ENCODE peak calls at places on chromosomes 5 and 9, in eight cellular contexts. K is activated CD4-positive, alpha-beta T cell treated with anti-CD3 and anti-CD28 coated beads for 4 hours; Z is cardiac muscle cell; S is iPS-NIHi11; V is cardiac fibroblast; P is Kasumi-1; D is neural progenitor cell; R is tibial artery. M is an unnamed sample.

GRCh38 chr9:84779892-84780291 is 110.4 kb downstream of the NTRK2 start:
- DNase-seq in K (no peak), D (no peak), S (no peak), Z (no peak), V (no peak), R (no peak), P (no peak), M (no peak)

GRCh38 chr5:163951069-163951468 is 445.6 kb downstream of the MAT2B start:
- DNase-seq in D (no peak), K (no peak), R (no peak), P (no peak), Z (peak; percentile 2), S (no peak), V (peak; percentile 2), M (no peak)

GRCh38 chr9:124657526-124657925 is 113.6 kb downstream of the NR6A1 start:
- DNase-seq in K (no peak), V (no peak), S (no peak), R (no peak), P (no peak), D (no peak), Z (no peak), M (no peak)

GRCh38 chr5:149822310-149822709 is 92.2 kb downstream of the PPARGC1B start:
- DNase-seq in Z (no peak), R (no peak), K (no peak), P (no peak), S (no peak), D (no peak), V (no peak), M (no peak)

GRCh38 chr5:127950707-127951356 is 132.7 kb upstream of the SLC12A2 start:
- DNase-seq in V (peak; percentile 83), R (no peak), D (no peak), P (no peak), Z (peak; percentile 82), S (no peak), K (no peak), M (no peak)

GRCh38 chr5:59207416-59207815 is 624.5 kb downstream of the RAB3C start:
- DNase-seq in R (no peak), S (no peak), D (no peak), P (no peak), Z (peak; percentile 53), V (peak; percentile 54), K (no peak), M (no peak)

GRCh38 chr5:135486679-135487395 is 34.7 kb upstream of the TIFAB start:
- DNase-seq in R (peak; percentile 41), D (no peak), V (no peak), P (no peak), S (no peak), Z (no peak), K (no peak), M (no peak)

GRCh38 chr5:5658226-5658625 is 235.7 kb downstream of the ICE1 start:
- DNase-seq in D (no peak), V (peak; percentile 72), Z (peak; percentile 77), S (no peak), P (no peak), R (peak; percentile 86), K (no peak), M (peak; percentile 24)

GRCh38 chr5:113153512-113154097 is 177.0 kb downstream of the DCP2 start:
- DNase-seq in V (no peak), K (no peak), D (no peak), Z (no peak), S (no peak), P (no peak), R (no peak), M (no peak)

GRCh38 chr5:54091416-54092130 is 218.8 kb downstream of the ARL15 start:
- DNase-seq in V (peak; percentile 33), S (no peak), K (no peak), R (no peak), Z (no peak), D (no peak), P (no peak), M (no peak)

GRCh38 chr9:97511762-97512429 is 10.4 kb downstream of the TMOD1 start:
- DNase-seq in Z (no peak), R (no peak), K (no peak), S (no peak), P (no peak), D (no peak), V (no peak), M (no peak)

GRCh38 chr5:127934791-127935256 is 148.7 kb upstream of the SLC12A2 start:
- DNase-seq in Z (peak; percentile 60), K (no peak), D (peak; percentile 78), V (peak; percentile 63), S (peak; percentile 50), R (no peak), P (no peak), M (no peak)

GRCh38 chr5:178288373-178289368 is 56.1 kb upstream of the PHYKPL start:
- DNase-seq in K (no peak), R (no peak), D (peak; percentile 54), V (no peak), S (no peak), P (no peak), Z (no peak), M (no peak)

GRCh38 chr5:103465891-103466290 is 96.7 kb downstream of the NUDT12 start:
- DNase-seq in P (no peak), R (no peak), Z (peak; percentile 30), V (peak; percentile 36), K (no peak), D (no peak), S (no peak), M (no peak)

GRCh38 chr5:30968971-30969370 is 224.5 kb upstream of the CDH6 start:
- DNase-seq in R (no peak), D (no peak), K (no peak), S (no peak), V (no peak), Z (no peak), P (no peak), M (no peak)

GRCh38 chr5:54739371-54739770 is 221.8 kb downstream of the SNX18 start:
- DNase-seq in K (no peak), D (no peak), R (no peak), Z (no peak), V (no peak), S (no peak), P (no peak), M (no peak)

M was measured in OCI-M1.